ENCODE peak calls at places on chromosome 2, in four cellular contexts. D is transverse colon, I is HCT116, U is GM23248. B is an unnamed sample. For H3K36me3, the result is how much of the 10 kb centered on the place peaks cover.

GRCh38 chr2:29066271-29066860 is 8.0 kb downstream of the PCARE start:
- DNase-seq in D (no peak), I (no peak), U (peak), B (no peak)

GRCh38 chr2:63131196-63131595 is 80.6 kb downstream of the OTX1 start:
- DNase-seq in D (no peak), I (no peak), U (no peak), B (no peak)

GRCh38 chr2:140383781-140384180 is 1603.6 kb upstream of the NXPH2 start:
- DNase-seq in D (no peak), I (no peak), U (no peak), B (no peak)

GRCh38 chr2:170820647-170821630 is 4.3 kb downstream of the GAD1 start:
- DNase-seq in D (no peak), I (no peak), U (no peak), B (no peak)

GRCh38 chr2:159010963-159011362 is 42.5 kb downstream of the TANC1 start:
- DNase-seq in D (no peak), I (no peak), U (peak), B (no peak)

GRCh38 chr2:15984367-15985255 is 44.3 kb downstream of the MYCN start:
- DNase-seq in D (no peak), I (no peak), U (no peak), B (no peak)

GRCh38 chr2:221731432-221731831 is 159.3 kb upstream of the EPHA4 start:
- DNase-seq in D (no peak), I (no peak), U (peak), B (no peak)

GRCh38 chr2:73063909-73064875 is 7.3 kb downstream of the SFXN5 start:
- DNase-seq in D (peak), I (peak), U (peak), B (no peak)

GRCh38 chr2:207226243-207226642 is 60.5 kb upstream of the KLF7 start:
- DNase-seq in D (no peak), I (no peak), U (peak), B (no peak)

GRCh38 chr2:201796478-201796865 is 9.9 kb upstream of the CDK15 start:
- DNase-seq in D (no peak), I (no peak), U (no peak), B (no peak)

GRCh38 chr2:55802067-55802466 is 108.4 kb upstream of the PNPT1 start:
- DNase-seq in D (no peak), I (no peak), U (no peak), B (no peak)

GRCh38 chr2:46708492-46708891 is 207.1 kb downstream of the MCFD2 start:
- DNase-seq in D (no peak), I (no peak), U (no peak), B (no peak)

GRCh38 chr2:633371-633770 is 43.8 kb downstream of the TMEM18 start:
- DNase-seq in D (no peak), I (no peak), U (no peak), B (no peak)

GRCh38 chr2:60174146-60174545 is 379.3 kb downstream of the BCL11A start:
- DNase-seq in D (no peak), I (no peak), U (no peak), B (no peak)

GRCh38 chr2:189411860-189412259 is 29.4 kb upstream of the WDR75 start:
- DNase-seq in D (no peak), I (no peak), U (peak), B (no peak)

DNA sequence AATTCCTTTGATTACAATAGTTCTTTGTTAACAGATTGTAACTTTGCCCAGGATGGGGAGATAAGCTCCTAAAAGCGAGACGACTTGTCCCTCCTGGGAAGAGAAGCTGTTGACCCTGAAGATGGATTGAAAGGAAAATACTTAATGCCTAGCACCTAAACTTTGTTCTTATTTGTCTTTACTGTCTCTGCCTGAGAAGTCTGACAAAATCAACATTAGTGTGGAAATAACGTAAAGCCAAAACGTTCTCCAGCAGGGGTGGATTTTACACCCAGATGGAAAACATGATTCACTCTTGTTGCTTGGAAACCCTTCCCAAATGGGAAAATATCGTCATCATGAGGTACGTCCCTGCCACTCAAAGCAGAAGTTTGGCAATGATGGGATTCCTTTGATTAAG is 450.1 kb downstream of the SLC4A3 start:
- DNase-seq in D (no peak), I (no peak), U (peak), B (no peak)
- H3K36me3 ChIP-seq in D (under half), I (under half), U (under half), B (under half)

GRCh38 chr2:69946351-69947077 is 14.9 kb downstream of the ASPRV1 start:
- DNase-seq in D (no peak), I (peak), U (peak), B (no peak)
- H3K27ac ChIP-seq in D (no peak), I (peak), U (peak), B (no peak)

GRCh38 chr2:127525692-127526141 is 572 bp downstream of the IWS1 start:
- DNase-seq in D (no peak), I (no peak), U (peak), B (no peak)

GRCh38 chr2:127520424-127520823 is 5.9 kb downstream of the IWS1 start:
- DNase-seq in D (no peak), I (no peak), U (no peak), B (no peak)

GRCh38 chr2:127526940-127527804 is 883 bp upstream of the IWS1 start:
- DNase-seq in D (no peak), I (peak), U (no peak), B (peak)

GRCh38 chr2:127526142-127526939 is at the start of gene IWS1:
- DNase-seq in D (peak), I (peak), U (peak), B (peak)

DNA sequence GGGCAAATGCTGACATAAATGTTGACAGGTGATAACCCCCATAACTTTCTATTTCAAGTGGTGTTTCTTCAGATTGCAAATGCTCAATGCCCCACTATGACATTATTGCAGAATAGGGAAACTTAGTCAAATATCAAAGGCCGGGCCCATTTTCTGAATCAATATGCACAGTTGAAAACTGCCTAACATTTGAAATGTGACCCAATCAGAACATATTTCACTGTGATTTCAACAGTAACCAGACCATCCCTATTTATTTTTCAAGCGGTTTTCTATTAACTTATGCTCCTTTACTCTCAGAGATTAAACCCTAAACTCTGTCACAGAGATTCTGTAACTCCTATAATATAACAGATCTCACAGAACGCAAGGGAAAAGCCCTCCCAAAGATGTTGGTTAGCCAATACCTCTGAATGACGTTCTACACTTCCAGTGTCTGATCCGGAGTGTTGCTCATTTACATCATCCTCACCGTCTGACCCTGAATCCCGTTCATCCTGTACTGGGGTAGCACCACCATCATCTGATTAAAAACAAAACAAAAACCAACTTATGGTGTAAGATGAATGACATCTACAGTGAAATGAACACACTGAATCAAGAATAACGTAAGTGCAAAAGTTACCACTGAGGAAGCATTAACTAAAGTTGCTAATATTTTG is 2.9 kb downstream of the IWS1 start:
- DNase-seq in D (no peak), I (no peak), U (no peak), B (no peak)
- H3K36me3 ChIP-seq in D (under half), I (under half), U (under half), B (under half)

GRCh38 chr2:44321360-44321759 is 39.9 kb downstream of the PREPL start:
- DNase-seq in D (no peak), I (no peak), U (no peak), B (no peak)

GRCh38 chr2:44320832-44321231 is 40.5 kb downstream of the PREPL start:
- DNase-seq in D (no peak), I (no peak), U (peak), B (no peak)

GRCh38 chr2:44325897-44326296 is 35.4 kb downstream of the PREPL start:
- DNase-seq in D (no peak), I (no peak), U (no peak), B (no peak)

GRCh38 chr2:44326548-44327269 is 34.6 kb downstream of the PREPL start:
- DNase-seq in D (no peak), I (no peak), U (no peak), B (no peak)

DNA sequence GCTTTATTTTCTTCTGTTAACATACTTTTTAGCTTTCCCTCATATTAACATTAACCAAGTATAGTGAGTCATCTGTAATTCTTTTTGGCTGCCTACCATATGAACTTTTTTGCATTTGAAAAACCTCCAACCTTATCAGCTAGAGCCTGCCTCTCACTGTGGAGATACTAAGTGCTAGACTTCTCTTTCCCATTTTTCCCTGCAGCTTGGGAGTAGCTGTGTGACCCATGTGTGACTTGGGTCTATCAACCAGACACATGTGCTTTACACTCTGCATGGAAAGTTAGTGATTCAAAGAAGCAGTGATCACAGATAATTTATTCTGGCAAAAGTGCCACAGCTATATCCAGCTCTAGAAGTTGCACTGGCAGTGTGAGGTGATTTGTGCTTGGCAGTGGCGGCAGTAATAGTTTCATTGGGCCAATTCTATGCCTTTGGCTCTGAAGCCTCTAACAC is 36.3 kb downstream of the PREPL start:
- DNase-seq in D (no peak), I (no peak), U (peak), B (no peak)
- H3K27ac ChIP-seq in D (no peak), I (no peak), U (no peak), B (no peak)

GRCh38 chr2:27236626-27237025 is 19.5 kb downstream of the CAD start:
- DNase-seq in D (no peak), I (no peak), U (no peak), B (no peak)

GRCh38 chr2:27240406-27240805 is 22.4 kb downstream of the SLC30A3 start:
- DNase-seq in D (no peak), I (no peak), U (no peak), B (no peak)

GRCh38 chr2:27236136-27236535 is 19.0 kb downstream of the CAD start:
- DNase-seq in D (no peak), I (no peak), U (no peak), B (no peak)

GRCh38 chr2:27238976-27239375 is 21.8 kb downstream of the CAD start:
- DNase-seq in D (no peak), I (no peak), U (no peak), B (no peak)

GRCh38 chr2:27237341-27237945 is 20.3 kb downstream of the CAD start:
- DNase-seq in D (no peak), I (no peak), U (no peak), B (no peak)
- H3K36me3 ChIP-seq in D (under half), I (half or more), U (under half), B (under half)

GRCh38 chr2:230131366-230131765 is 62.6 kb upstream of the SLC16A14 start:
- DNase-seq in D (no peak), I (no peak), U (no peak), B (no peak)

GRCh38 chr2:230129343-230129742 is 60.6 kb upstream of the SLC16A14 start:
- DNase-seq in D (no peak), I (no peak), U (peak), B (no peak)

GRCh38 chr2:230128943-230129342 is 60.2 kb upstream of the SLC16A14 start:
- DNase-seq in D (peak), I (no peak), U (peak), B (peak)

GRCh38 chr2:230134496-230135073 is 65.9 kb upstream of the SLC16A14 start:
- DNase-seq in D (no peak), I (no peak), U (peak), B (no peak)

GRCh38 chr2:230130668-230131364 is 62.1 kb upstream of the SLC16A14 start:
- DNase-seq in D (peak), I (peak), U (peak), B (no peak)
- H3K27ac ChIP-seq in D (peak), I (no peak), U (no peak), B (no peak)

GRCh38 chr2:161232571-161232970 is 72.3 kb downstream of the TANK start:
- DNase-seq in D (no peak), I (no peak), U (no peak), B (no peak)

GRCh38 chr2:161234627-161235026 is 73.6 kb upstream of the PSMD14 start:
- DNase-seq in D (no peak), I (no peak), U (no peak), B (no peak)

GRCh38 chr2:161228511-161229240 is 68.4 kb downstream of the TANK start:
- DNase-seq in D (no peak), I (no peak), U (peak), B (no peak)

GRCh38 chr2:161233858-161234431 is 73.7 kb downstream of the TANK start:
- DNase-seq in D (no peak), I (no peak), U (no peak), B (no peak)

DNA sequence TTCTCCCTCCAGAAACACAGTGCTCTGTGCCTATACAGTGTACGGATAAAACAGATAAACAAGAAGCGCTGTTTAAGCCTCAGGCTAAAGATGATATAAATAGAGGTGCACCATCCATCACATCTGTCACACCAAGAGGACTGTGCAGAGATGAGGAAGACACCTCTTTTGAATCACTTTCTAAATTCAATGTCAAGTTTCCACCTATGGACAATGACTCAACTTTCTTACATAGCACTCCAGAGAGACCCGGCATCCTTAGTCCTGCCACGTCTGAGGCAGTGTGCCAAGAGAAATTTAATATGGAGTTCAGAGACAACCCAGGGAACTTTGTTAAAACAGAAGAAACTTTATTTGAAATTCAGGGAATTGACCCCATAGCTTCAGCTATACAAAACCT is 70.7 kb downstream of the TANK start:
- DNase-seq in D (no peak), I (no peak), U (no peak), B (no peak)
- H3K36me3 ChIP-seq in D (under half), I (under half), U (under half), B (under half)

GRCh38 chr2:224948005-224948404 is 94.3 kb downstream of the DOCK10 start:
- DNase-seq in D (no peak), I (no peak), U (no peak), B (no peak)
- H3K27ac ChIP-seq in D (no peak), I (no peak), U (no peak), B (no peak)

GRCh38 chr2:232854082-232854481 is 16.0 kb upstream of the SNORC start:
- DNase-seq in D (peak), I (peak), U (peak), B (no peak)

GRCh38 chr2:232846055-232846454 is 24.0 kb upstream of the SNORC start:
- DNase-seq in D (no peak), I (no peak), U (no peak), B (no peak)

GRCh38 chr2:232852676-232853075 is 17.4 kb upstream of the SNORC start:
- DNase-seq in D (no peak), I (no peak), U (no peak), B (no peak)

GRCh38 chr2:232850039-232850438 is 20.0 kb upstream of the SNORC start:
- DNase-seq in D (no peak), I (no peak), U (no peak), B (no peak)
- H3K36me3 ChIP-seq in D (half or more), I (under half), U (under half), B (under half)